ENCODE peak calls at places on chromosome 14, in six cellular contexts. One of them, this sample, is unnamed.
A peak's percentile ranks its signal among the peaks of the same experiment; 100 is the strongest.

GRCh38 chr14:34081126-34081575 is 130.3 kb upstream of the EGLN3 start:
- DNase-seq in HepG2: no peak
- DNase-seq in HCT116: no peak
- DNase-seq in fibroblast of lung: peak; percentile 9
- DNase-seq in IMR-90: no peak
- DNase-seq in OCI-LY7: no peak
- DNase-seq in this sample: no peak

GRCh38 chr14:86799244-86799647 is 1193.7 kb downstream of the GALC start:
- DNase-seq in HepG2: peak; percentile 72
- DNase-seq in IMR-90: peak; percentile 98
- DNase-seq in OCI-LY7: no peak
- DNase-seq in HCT116: no peak
- DNase-seq in fibroblast of lung: peak; percentile 97
- DNase-seq in this sample: no peak

GRCh38 chr14:22980672-22981089 is 1.7 kb downstream of the AJUBA start:
- DNase-seq in IMR-90: peak; percentile 32
- DNase-seq in OCI-LY7: no peak
- DNase-seq in HCT116: no peak
- DNase-seq in HepG2: peak; percentile 76
- DNase-seq in fibroblast of lung: no peak
- DNase-seq in this sample: peak; percentile 54

GRCh38 chr14:58239259-58240210 is 5.1 kb upstream of the PSMA3 start:
- DNase-seq in IMR-90: peak; percentile 64
- DNase-seq in fibroblast of lung: peak; percentile 78
- DNase-seq in OCI-LY7: peak; percentile 73
- DNase-seq in HCT116: peak; percentile 26
- DNase-seq in HepG2: peak; percentile 46
- DNase-seq in this sample: peak; percentile 73

GRCh38 chr14:95445676-95446075 is 70.8 kb downstream of the SYNE3 start:
- DNase-seq in fibroblast of lung: no peak
- DNase-seq in HepG2: no peak
- DNase-seq in IMR-90: no peak
- DNase-seq in HCT116: no peak
- DNase-seq in OCI-LY7: no peak
- DNase-seq in this sample: no peak

GRCh38 chr14:75926431-75926830 is 55.4 kb downstream of the TGFB3 start:
- DNase-seq in IMR-90: no peak
- DNase-seq in fibroblast of lung: no peak
- DNase-seq in OCI-LY7: no peak
- DNase-seq in HepG2: no peak
- DNase-seq in HCT116: no peak
- DNase-seq in this sample: no peak

GRCh38 chr14:105065280-105066228 is at the start of gene GPR132:
- DNase-seq in fibroblast of lung: no peak
- DNase-seq in OCI-LY7: peak; percentile 48
- DNase-seq in HCT116: no peak
- DNase-seq in HepG2: no peak
- DNase-seq in IMR-90: no peak
- DNase-seq in this sample: peak; percentile 44

GRCh38 chr14:43360239-43360638 is 1146.8 kb downstream of the FSCB start:
- DNase-seq in OCI-LY7: no peak
- DNase-seq in HCT116: no peak
- DNase-seq in IMR-90: no peak
- DNase-seq in HepG2: no peak
- DNase-seq in fibroblast of lung: no peak
- DNase-seq in this sample: no peak

GRCh38 chr14:70018713-70019201 is 139.5 kb downstream of the SMOC1 start:
- DNase-seq in HepG2: no peak
- DNase-seq in HCT116: no peak
- DNase-seq in OCI-LY7: no peak
- DNase-seq in IMR-90: peak; percentile 47
- DNase-seq in fibroblast of lung: peak; percentile 74
- DNase-seq in this sample: peak; percentile 17

GRCh38 chr14:84006643-84007137 is 1523.3 kb upstream of the FLRT2 start:
- DNase-seq in HCT116: no peak
- DNase-seq in IMR-90: no peak
- DNase-seq in fibroblast of lung: peak; percentile 8
- DNase-seq in HepG2: no peak
- DNase-seq in OCI-LY7: no peak
- DNase-seq in this sample: no peak

GRCh38 chr14:82394916-82395315 is 861.3 kb upstream of the SEL1L start:
- DNase-seq in HepG2: no peak
- DNase-seq in IMR-90: no peak
- DNase-seq in fibroblast of lung: no peak
- DNase-seq in HCT116: no peak
- DNase-seq in OCI-LY7: no peak
- DNase-seq in this sample: no peak

GRCh38 chr14:38870437-38870836 is 232.6 kb downstream of the SEC23A start:
- DNase-seq in HepG2: no peak
- DNase-seq in OCI-LY7: no peak
- DNase-seq in fibroblast of lung: no peak
- DNase-seq in IMR-90: no peak
- DNase-seq in HCT116: no peak
- DNase-seq in this sample: no peak

DNA sequence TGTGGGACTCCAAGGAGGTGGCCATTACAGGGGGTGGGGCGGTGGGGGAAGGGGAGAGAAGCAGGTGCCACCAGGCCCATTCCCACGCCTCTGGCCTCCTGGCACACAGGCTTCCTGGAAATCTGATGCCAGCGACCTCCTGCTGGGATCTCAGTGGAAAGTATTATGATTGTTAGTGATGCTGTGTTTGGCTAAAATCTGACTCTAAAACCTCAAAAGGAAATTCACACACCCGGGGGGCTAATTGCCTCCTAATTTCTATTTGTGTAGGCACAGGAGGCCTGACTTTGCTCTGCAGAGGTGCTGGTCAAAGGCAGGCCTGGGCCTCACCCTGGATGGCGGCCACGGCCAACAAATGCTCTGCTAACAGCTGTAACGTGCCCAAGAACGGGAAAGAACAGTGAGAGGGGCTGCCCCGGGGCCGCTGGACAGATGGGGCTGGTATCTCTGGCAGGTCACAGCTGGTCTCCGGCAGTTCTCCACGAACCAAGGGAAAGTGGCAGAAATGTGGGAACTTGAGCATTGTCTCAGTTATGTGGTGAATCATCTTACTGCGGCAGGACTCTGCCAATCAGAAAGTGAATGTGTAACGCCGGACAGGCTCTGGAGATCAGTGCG is 14.3 kb downstream of the FAM181A start:
- DNase-seq in IMR-90: peak; percentile 90
- DNase-seq in fibroblast of lung: peak; percentile 68
- DNase-seq in HCT116: no peak
- DNase-seq in HepG2: no peak
- DNase-seq in OCI-LY7: no peak
- DNase-seq in this sample: no peak
- H2AFZ ChIP-seq in IMR-90: peak overlapping the region; percentile 67
- H2AFZ ChIP-seq in fibroblast of lung: no peak overlapping the region
- H2AFZ ChIP-seq in HCT116: no peak overlapping the region
- H2AFZ ChIP-seq in HepG2: no peak overlapping the region
- H2AFZ ChIP-seq in OCI-LY7: no peak overlapping the region
- H2AFZ ChIP-seq in this sample: no peak overlapping the region

GRCh38 chr14:61470261-61470953 is 149.0 kb downstream of the PRKCH start:
- DNase-seq in HepG2: no peak
- DNase-seq in OCI-LY7: no peak
- DNase-seq in IMR-90: peak; percentile 98
- DNase-seq in HCT116: no peak
- DNase-seq in fibroblast of lung: peak; percentile 99
- DNase-seq in this sample: peak; percentile 33
- TF ChIP-seq CTCF in HepG2: no peak
- TF ChIP-seq CTCF in OCI-LY7: peak; percentile 46
- TF ChIP-seq CTCF in IMR-90: peak; percentile 41
- TF ChIP-seq CTCF in HCT116: peak; percentile 9
- TF ChIP-seq CTCF in fibroblast of lung: peak; percentile 20
- TF ChIP-seq CTCF in this sample: peak; percentile 51

DNA sequence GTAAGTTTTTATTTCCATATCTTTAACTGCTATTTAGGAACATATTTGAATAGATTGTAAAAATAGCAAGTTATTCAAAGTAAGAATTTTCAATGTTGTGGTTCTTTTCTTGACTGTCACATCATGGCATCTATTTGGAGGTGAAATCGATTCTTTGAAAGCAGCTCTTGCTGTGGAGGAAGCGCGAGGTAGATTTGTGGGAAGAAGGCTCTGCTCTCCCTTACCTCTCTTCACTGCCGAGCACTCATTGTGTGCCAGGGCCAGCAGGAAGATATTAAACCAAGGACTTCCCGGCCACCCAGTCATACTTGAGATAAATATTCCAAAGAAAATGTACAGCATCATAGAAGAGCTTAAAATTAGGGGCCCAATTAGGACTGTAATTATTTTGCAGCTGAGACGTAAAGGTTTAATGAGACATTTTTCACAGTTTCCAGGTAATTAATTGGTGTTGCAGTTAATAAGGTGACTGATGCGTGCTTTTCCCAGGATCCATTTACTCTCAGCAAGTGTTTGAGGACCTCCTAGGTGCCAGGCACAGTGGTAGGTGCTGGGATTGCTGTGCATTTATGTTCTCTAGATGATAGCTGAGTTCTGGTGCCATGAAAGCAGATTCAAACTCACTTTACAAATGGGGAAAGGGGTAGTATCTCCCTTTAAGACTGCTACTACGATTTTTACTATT is 89.2 kb upstream of the DYNC1H1 start:
- DNase-seq in HepG2: no peak
- DNase-seq in OCI-LY7: no peak
- DNase-seq in HCT116: no peak
- DNase-seq in IMR-90: no peak
- DNase-seq in fibroblast of lung: no peak
- DNase-seq in this sample: no peak
- H3K4me1 ChIP-seq in HepG2: peaks cover 7% of the 10 kb centered on the region
- H3K4me1 ChIP-seq in OCI-LY7: peaks cover 74% of the 10 kb centered on the region
- H3K4me1 ChIP-seq in HCT116: peaks cover 34% of the 10 kb centered on the region
- H3K4me1 ChIP-seq in IMR-90: peaks cover 6% of the 10 kb centered on the region
- H3K4me1 ChIP-seq in fibroblast of lung: peaks cover 3% of the 10 kb centered on the region
- H3K4me1 ChIP-seq in this sample: peaks cover 72% of the 10 kb centered on the region

GRCh38 chr14:32897724-32898064 is 41.0 kb upstream of the NPAS3 start:
- DNase-seq in fibroblast of lung: no peak
- DNase-seq in HCT116: no peak
- DNase-seq in HepG2: no peak
- DNase-seq in IMR-90: no peak
- DNase-seq in OCI-LY7: no peak
- DNase-seq in this sample: no peak
- H2AFZ ChIP-seq in fibroblast of lung: peak overlapping the region; percentile 96
- H2AFZ ChIP-seq in HCT116: no peak overlapping the region
- H2AFZ ChIP-seq in HepG2: peak overlapping the region; percentile 99
- H2AFZ ChIP-seq in IMR-90: peak overlapping the region; percentile 75
- H2AFZ ChIP-seq in OCI-LY7: no peak overlapping the region
- H2AFZ ChIP-seq in this sample: no peak overlapping the region

GRCh38 chr14:68365228-68365627 is 427.6 kb downstream of the ZFP36L1 start:
- DNase-seq in IMR-90: peak; percentile 82
- DNase-seq in OCI-LY7: no peak
- DNase-seq in HepG2: no peak
- DNase-seq in fibroblast of lung: peak; percentile 56
- DNase-seq in HCT116: peak; percentile 8
- DNase-seq in this sample: no peak

GRCh38 chr14:68362841-68363240 is 430.0 kb downstream of the ZFP36L1 start:
- DNase-seq in IMR-90: no peak
- DNase-seq in OCI-LY7: peak; percentile 58
- DNase-seq in HepG2: no peak
- DNase-seq in HCT116: no peak
- DNase-seq in fibroblast of lung: no peak
- DNase-seq in this sample: no peak

GRCh38 chr14:68363841-68364711 is 428.8 kb downstream of the ZFP36L1 start:
- DNase-seq in HepG2: peak; percentile 44
- DNase-seq in fibroblast of lung: peak; percentile 43
- DNase-seq in HCT116: no peak
- DNase-seq in OCI-LY7: no peak
- DNase-seq in IMR-90: peak; percentile 62
- DNase-seq in this sample: no peak

GRCh38 chr14:68364823-68365222 is 428.0 kb downstream of the ZFP36L1 start:
- DNase-seq in IMR-90: no peak
- DNase-seq in fibroblast of lung: no peak
- DNase-seq in HepG2: no peak
- DNase-seq in HCT116: no peak
- DNase-seq in OCI-LY7: no peak
- DNase-seq in this sample: no peak

DNA sequence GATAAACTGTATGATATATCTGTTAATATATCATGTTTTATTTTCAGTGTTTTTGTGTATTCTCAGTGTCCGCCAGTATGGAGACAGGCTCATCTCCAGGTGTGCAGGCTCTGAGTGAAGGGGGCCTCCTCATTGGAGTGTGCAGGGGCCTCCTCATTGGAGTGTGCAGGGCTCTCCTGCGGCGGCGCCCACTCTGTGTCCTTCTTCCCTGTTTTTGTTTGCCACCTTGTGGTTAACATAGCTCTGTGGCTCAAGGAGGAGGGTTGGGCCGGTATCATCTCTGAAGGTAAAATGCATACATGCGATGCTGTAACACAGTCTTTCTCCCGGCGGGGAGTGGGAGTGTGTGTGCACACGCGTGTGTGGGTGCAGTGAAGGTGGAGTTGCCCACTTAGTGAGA is 429.5 kb downstream of the ZFP36L1 start:
- DNase-seq in fibroblast of lung: no peak
- DNase-seq in HCT116: peak; percentile 13
- DNase-seq in HepG2: no peak
- DNase-seq in IMR-90: no peak
- DNase-seq in OCI-LY7: peak; percentile 62
- DNase-seq in this sample: no peak
- TF ChIP-seq CTCF in fibroblast of lung: no peak
- TF ChIP-seq CTCF in HCT116: peak; percentile 34
- TF ChIP-seq CTCF in HepG2: no peak
- TF ChIP-seq CTCF in IMR-90: no peak
- TF ChIP-seq CTCF in OCI-LY7: peak; percentile 61
- TF ChIP-seq CTCF in this sample: no peak

GRCh38 chr14:91361236-91361811 is 56.3 kb downstream of the CCDC88C start:
- DNase-seq in fibroblast of lung: peak; percentile 90
- DNase-seq in IMR-90: peak; percentile 34
- DNase-seq in HCT116: no peak
- DNase-seq in OCI-LY7: no peak
- DNase-seq in HepG2: peak; percentile 61
- DNase-seq in this sample: no peak
- H3K4me1 ChIP-seq in fibroblast of lung: no peaks in the 10 kb centered on the region
- H3K4me1 ChIP-seq in IMR-90: no peaks in the 10 kb centered on the region
- H3K4me1 ChIP-seq in HCT116: no peaks in the 10 kb centered on the region
- H3K4me1 ChIP-seq in OCI-LY7: peaks cover 100% of the 10 kb centered on the region
- H3K4me1 ChIP-seq in HepG2: peaks cover 43% of the 10 kb centered on the region
- H3K4me1 ChIP-seq in this sample: no peaks in the 10 kb centered on the region

This sample was measured in DND-41.